ENCODE peak calls at places on chromosomes 3 and 15, in five cellular contexts. One of them, this sample, is unnamed.

GRCh38 chr3:194265505-194265892 is 85.6 kb downstream of the CPN2 start:
- DNase-seq in AG09319: peak
- DNase-seq in endothelial cell: no peak
- DNase-seq in colonic mucosa: peak
- DNase-seq in astrocyte: peak
- DNase-seq in this sample: no peak

GRCh38 chr3:45988100-45988761 is 7.4 kb downstream of the FYCO1 start:
- DNase-seq in colonic mucosa: no peak
- DNase-seq in astrocyte: no peak
- DNase-seq in endothelial cell: no peak
- DNase-seq in AG09319: no peak
- DNase-seq in this sample: no peak

GRCh38 chr3:14033023-14033422 is 91.6 kb downstream of the CHCHD4 start:
- DNase-seq in astrocyte: no peak
- DNase-seq in colonic mucosa: no peak
- DNase-seq in AG09319: no peak
- DNase-seq in endothelial cell: no peak
- DNase-seq in this sample: no peak

GRCh38 chr3:15521573-15521965 is at the start of gene COLQ:
- DNase-seq in endothelial cell: peak
- DNase-seq in AG09319: no peak
- DNase-seq in astrocyte: no peak
- DNase-seq in colonic mucosa: no peak
- DNase-seq in this sample: no peak

GRCh38 chr15:38454687-38455071 is 752 bp downstream of the FAM98B start:
- DNase-seq in astrocyte: peak
- DNase-seq in endothelial cell: no peak
- DNase-seq in colonic mucosa: no peak
- DNase-seq in AG09319: no peak
- DNase-seq in this sample: no peak

GRCh38 chr15:88141490-88141889 is 115.0 kb downstream of the NTRK3 start:
- DNase-seq in colonic mucosa: no peak
- DNase-seq in endothelial cell: no peak
- DNase-seq in AG09319: no peak
- DNase-seq in astrocyte: no peak
- DNase-seq in this sample: no peak

GRCh38 chr3:47004369-47005211 is 25.1 kb downstream of the NBEAL2 start:
- DNase-seq in AG09319: no peak
- DNase-seq in colonic mucosa: no peak
- DNase-seq in astrocyte: no peak
- DNase-seq in endothelial cell: no peak
- DNase-seq in this sample: no peak

GRCh38 chr3:53150247-53151085 is 10.5 kb upstream of the PRKCD start:
- DNase-seq in endothelial cell: no peak
- DNase-seq in astrocyte: no peak
- DNase-seq in AG09319: no peak
- DNase-seq in colonic mucosa: peak
- DNase-seq in this sample: no peak

GRCh38 chr3:182440101-182440500 is 353.2 kb upstream of the ATP11B start:
- DNase-seq in colonic mucosa: no peak
- DNase-seq in endothelial cell: no peak
- DNase-seq in AG09319: no peak
- DNase-seq in astrocyte: no peak
- DNase-seq in this sample: no peak

GRCh38 chr15:40441012-40441735 is 421 bp downstream of the BAHD1 start:
- DNase-seq in AG09319: no peak
- DNase-seq in astrocyte: no peak
- DNase-seq in endothelial cell: peak
- DNase-seq in colonic mucosa: no peak
- DNase-seq in this sample: no peak

GRCh38 chr15:85579011-85579701 is 198.8 kb downstream of the AKAP13 start:
- DNase-seq in colonic mucosa: peak
- DNase-seq in endothelial cell: peak
- DNase-seq in AG09319: no peak
- DNase-seq in astrocyte: no peak
- DNase-seq in this sample: no peak

GRCh38 chr3:187516446-187516845 is 148.3 kb downstream of the RTP4 start:
- DNase-seq in colonic mucosa: no peak
- DNase-seq in AG09319: no peak
- DNase-seq in endothelial cell: no peak
- DNase-seq in astrocyte: no peak
- DNase-seq in this sample: no peak

GRCh38 chr3:182180646-182181385 is 469.1 kb downstream of the SOX2 start:
- DNase-seq in endothelial cell: no peak
- DNase-seq in AG09319: no peak
- DNase-seq in astrocyte: peak
- DNase-seq in colonic mucosa: no peak
- DNase-seq in this sample: no peak

GRCh38 chr3:16151109-16151508 is 23.4 kb upstream of the GALNT15 start:
- DNase-seq in AG09319: peak
- DNase-seq in endothelial cell: no peak
- DNase-seq in colonic mucosa: peak
- DNase-seq in astrocyte: peak
- DNase-seq in this sample: no peak

GRCh38 chr15:79505956-79506355 is 73.8 kb downstream of the MINAR1 start:
- DNase-seq in endothelial cell: peak
- DNase-seq in astrocyte: no peak
- DNase-seq in colonic mucosa: no peak
- DNase-seq in AG09319: no peak
- DNase-seq in this sample: no peak

GRCh38 chr15:97995192-97995591 is 34.7 kb downstream of the ARRDC4 start:
- DNase-seq in endothelial cell: no peak
- DNase-seq in colonic mucosa: peak
- DNase-seq in astrocyte: no peak
- DNase-seq in AG09319: no peak
- DNase-seq in this sample: no peak

GRCh38 chr3:150210461-150211110 is 197.5 kb upstream of the TSC22D2 start:
- DNase-seq in colonic mucosa: no peak
- DNase-seq in astrocyte: no peak
- DNase-seq in AG09319: no peak
- DNase-seq in endothelial cell: no peak
- DNase-seq in this sample: no peak

GRCh38 chr3:52721002-52721741 is 15.3 kb downstream of the SPCS1 start:
- DNase-seq in astrocyte: no peak
- DNase-seq in AG09319: no peak
- DNase-seq in colonic mucosa: no peak
- DNase-seq in endothelial cell: no peak
- DNase-seq in this sample: peak

GRCh38 chr3:10933958-10934481 is 58.5 kb upstream of the SLC6A1 start:
- DNase-seq in AG09319: no peak
- DNase-seq in colonic mucosa: no peak
- DNase-seq in astrocyte: peak
- DNase-seq in endothelial cell: no peak
- DNase-seq in this sample: no peak

GRCh38 chr3:170076715-170077238 is 39.0 kb downstream of the GPR160 start:
- DNase-seq in AG09319: no peak
- DNase-seq in astrocyte: peak
- DNase-seq in colonic mucosa: no peak
- DNase-seq in endothelial cell: no peak
- DNase-seq in this sample: no peak

GRCh38 chr3:175777495-175777894 is 918.4 kb downstream of the NAALADL2 start:
- DNase-seq in endothelial cell: no peak
- DNase-seq in AG09319: no peak
- DNase-seq in astrocyte: peak
- DNase-seq in colonic mucosa: peak
- DNase-seq in this sample: no peak

GRCh38 chr3:182451871-182452270 is 341.4 kb upstream of the ATP11B start:
- DNase-seq in endothelial cell: no peak
- DNase-seq in AG09319: no peak
- DNase-seq in colonic mucosa: no peak
- DNase-seq in astrocyte: no peak
- DNase-seq in this sample: no peak

GRCh38 chr15:35973019-35973418 is 427.1 kb upstream of the DPH6 start:
- DNase-seq in endothelial cell: no peak
- DNase-seq in astrocyte: no peak
- DNase-seq in colonic mucosa: no peak
- DNase-seq in AG09319: no peak
- DNase-seq in this sample: no peak

GRCh38 chr15:71433402-71433801 is 318.1 kb downstream of the THSD4 start:
- DNase-seq in endothelial cell: no peak
- DNase-seq in astrocyte: no peak
- DNase-seq in AG09319: no peak
- DNase-seq in colonic mucosa: no peak
- DNase-seq in this sample: no peak

GRCh38 chr3:50189989-50190388 is 1.4 kb upstream of the GNAT1 start:
- DNase-seq in endothelial cell: no peak
- DNase-seq in AG09319: no peak
- DNase-seq in colonic mucosa: no peak
- DNase-seq in astrocyte: no peak
- DNase-seq in this sample: no peak

GRCh38 chr3:184626942-184627341 is 65.4 kb downstream of the EPHB3 start:
- DNase-seq in colonic mucosa: no peak
- DNase-seq in AG09319: no peak
- DNase-seq in endothelial cell: no peak
- DNase-seq in astrocyte: no peak
- DNase-seq in this sample: no peak

GRCh38 chr3:42367903-42368302 is 42.5 kb downstream of the LYZL4 start:
- DNase-seq in AG09319: no peak
- DNase-seq in astrocyte: no peak
- DNase-seq in colonic mucosa: no peak
- DNase-seq in endothelial cell: no peak
- DNase-seq in this sample: no peak

GRCh38 chr3:170558417-170558816 is 27.5 kb downstream of the SLC7A14 start:
- DNase-seq in endothelial cell: no peak
- DNase-seq in colonic mucosa: no peak
- DNase-seq in astrocyte: no peak
- DNase-seq in AG09319: no peak
- DNase-seq in this sample: no peak

GRCh38 chr3:170642882-170643601 is 57.2 kb upstream of the SLC7A14 start:
- DNase-seq in endothelial cell: no peak
- DNase-seq in AG09319: no peak
- DNase-seq in colonic mucosa: no peak
- DNase-seq in astrocyte: no peak
- DNase-seq in this sample: no peak

GRCh38 chr3:68893600-68894239 is 38.6 kb downstream of the TAFA4 start:
- DNase-seq in astrocyte: peak
- DNase-seq in endothelial cell: no peak
- DNase-seq in AG09319: peak
- DNase-seq in colonic mucosa: no peak
- DNase-seq in this sample: no peak

GRCh38 chr3:60046212-60046611 is 996.4 kb upstream of the CFAP20DC start:
- DNase-seq in endothelial cell: no peak
- DNase-seq in AG09319: no peak
- DNase-seq in colonic mucosa: no peak
- DNase-seq in astrocyte: no peak
- DNase-seq in this sample: no peak

GRCh38 chr3:71371282-71371681 is 212.2 kb downstream of the FOXP1 start:
- DNase-seq in colonic mucosa: no peak
- DNase-seq in AG09319: no peak
- DNase-seq in endothelial cell: no peak
- DNase-seq in astrocyte: no peak
- DNase-seq in this sample: no peak

GRCh38 chr15:69410290-69410874 is 3.8 kb upstream of the KIF23 start:
- DNase-seq in endothelial cell: no peak
- DNase-seq in AG09319: no peak
- DNase-seq in astrocyte: no peak
- DNase-seq in colonic mucosa: no peak
- DNase-seq in this sample: no peak
- TF ChIP-seq CTCF in endothelial cell: no peak
- TF ChIP-seq CTCF in AG09319: peak
- TF ChIP-seq CTCF in astrocyte: peak
- TF ChIP-seq CTCF in colonic mucosa: no peak
- TF ChIP-seq CTCF in this sample: peak

DNA sequence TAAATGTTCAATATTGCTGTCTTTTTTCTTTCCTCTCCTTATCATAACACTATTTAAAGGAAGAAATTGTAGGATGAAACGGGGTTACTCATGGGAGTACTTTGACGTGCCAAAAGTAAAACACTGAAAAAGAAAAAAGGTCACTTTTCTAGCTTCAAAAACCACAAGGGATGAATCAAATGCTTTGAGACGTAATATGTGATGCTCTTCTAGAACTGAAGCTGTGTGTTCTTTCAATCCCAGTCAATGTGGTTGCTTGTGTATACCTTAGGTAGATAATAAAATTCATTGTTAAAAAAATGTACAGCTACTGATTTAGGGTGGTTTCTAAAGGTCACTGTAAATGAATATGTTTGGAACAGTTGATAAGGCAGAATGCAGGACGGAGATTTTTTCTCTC is 538.8 kb upstream of the ZNF717 start:
- DNase-seq in AG09319: no peak
- DNase-seq in astrocyte: peak
- DNase-seq in endothelial cell: no peak
- DNase-seq in colonic mucosa: no peak
- DNase-seq in this sample: no peak
- TF ChIP-seq CTCF in AG09319: no peak
- TF ChIP-seq CTCF in astrocyte: no peak
- TF ChIP-seq CTCF in endothelial cell: no peak
- TF ChIP-seq CTCF in colonic mucosa: no peak
- TF ChIP-seq CTCF in this sample: no peak

GRCh38 chr3:189947948-189948723 is 172.6 kb downstream of the P3H2 start:
- DNase-seq in endothelial cell: peak
- DNase-seq in colonic mucosa: peak
- DNase-seq in AG09319: no peak
- DNase-seq in astrocyte: no peak
- DNase-seq in this sample: no peak
- TF ChIP-seq CTCF in endothelial cell: peak
- TF ChIP-seq CTCF in colonic mucosa: peak
- TF ChIP-seq CTCF in AG09319: peak
- TF ChIP-seq CTCF in astrocyte: peak
- TF ChIP-seq CTCF in this sample: peak

GRCh38 chr3:57956119-57956832 is 51.9 kb upstream of the FLNB start:
- DNase-seq in colonic mucosa: no peak
- DNase-seq in AG09319: peak
- DNase-seq in astrocyte: peak
- DNase-seq in endothelial cell: no peak
- DNase-seq in this sample: no peak

GRCh38 chr3:57958642-57959406 is 49.4 kb upstream of the FLNB start:
- DNase-seq in AG09319: no peak
- DNase-seq in astrocyte: peak
- DNase-seq in endothelial cell: no peak
- DNase-seq in colonic mucosa: no peak
- DNase-seq in this sample: no peak

GRCh38 chr3:57957823-57958222 is 50.4 kb upstream of the FLNB start:
- DNase-seq in colonic mucosa: no peak
- DNase-seq in AG09319: no peak
- DNase-seq in astrocyte: no peak
- DNase-seq in endothelial cell: no peak
- DNase-seq in this sample: no peak

GRCh38 chr3:57959407-57960173 is 48.6 kb upstream of the FLNB start:
- DNase-seq in colonic mucosa: peak
- DNase-seq in AG09319: no peak
- DNase-seq in endothelial cell: no peak
- DNase-seq in astrocyte: peak
- DNase-seq in this sample: no peak

DNA sequence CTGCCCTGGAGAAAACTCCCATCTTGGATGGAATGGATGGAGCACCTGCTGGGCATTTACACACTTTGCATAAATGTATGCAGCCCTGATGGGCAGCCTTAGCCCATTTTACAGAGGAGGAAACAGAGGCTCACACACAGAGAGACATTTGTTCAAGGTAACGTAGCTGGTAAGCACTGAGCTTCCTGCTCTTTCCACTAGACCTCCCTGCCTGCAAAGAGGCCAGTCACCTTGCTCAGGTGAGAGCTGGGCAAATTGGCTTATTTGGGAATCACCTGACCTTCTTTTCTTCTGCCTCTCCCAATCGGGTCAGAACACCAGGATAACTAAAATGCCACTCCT is 51.4 kb upstream of the FLNB start:
- DNase-seq in astrocyte: no peak
- DNase-seq in AG09319: no peak
- DNase-seq in endothelial cell: no peak
- DNase-seq in colonic mucosa: no peak
- DNase-seq in this sample: no peak
- TF ChIP-seq CTCF in astrocyte: no peak
- TF ChIP-seq CTCF in AG09319: no peak
- TF ChIP-seq CTCF in endothelial cell: no peak
- TF ChIP-seq CTCF in colonic mucosa: no peak
- TF ChIP-seq CTCF in this sample: no peak